ENCODE peak calls at places on chromosomes 7 and 10, in ten cellular contexts. One of them, this sample, is unnamed. For H3K4me1, the result is how much of the 10 kb centered on the place peaks cover.

GRCh38 chr7:146926833-146927232 is 810.2 kb downstream of the CNTNAP2 start:
- DNase-seq in A549: no peak
- DNase-seq in SK-N-SH: no peak
- DNase-seq in IMR-90: no peak
- DNase-seq in left ventricle myocardium inferior: no peak
- DNase-seq in Caco-2: no peak
- DNase-seq in heart left ventricle: no peak
- DNase-seq in uterus: no peak
- DNase-seq in fibroblast of lung: no peak
- DNase-seq in GM12878: no peak
- DNase-seq in this sample: no peak

GRCh38 chr10:124025638-124026336 is 67.6 kb downstream of the CHST15 start:
- DNase-seq in A549: no peak
- DNase-seq in SK-N-SH: peak
- DNase-seq in Caco-2: peak
- DNase-seq in IMR-90: no peak
- DNase-seq in fibroblast of lung: peak
- DNase-seq in heart left ventricle: no peak
- DNase-seq in GM12878: no peak
- DNase-seq in uterus: no peak
- DNase-seq in left ventricle myocardium inferior: no peak
- DNase-seq in this sample: no peak

GRCh38 chr7:83835424-83835823 is 186.5 kb upstream of the SEMA3E start:
- DNase-seq in uterus: no peak
- DNase-seq in GM12878: no peak
- DNase-seq in A549: no peak
- DNase-seq in SK-N-SH: no peak
- DNase-seq in heart left ventricle: no peak
- DNase-seq in fibroblast of lung: peak
- DNase-seq in IMR-90: no peak
- DNase-seq in Caco-2: no peak
- DNase-seq in left ventricle myocardium inferior: no peak
- DNase-seq in this sample: no peak

GRCh38 chr7:121873795-121874194 is 834 bp downstream of the PTPRZ1 start:
- DNase-seq in A549: no peak
- DNase-seq in GM12878: no peak
- DNase-seq in Caco-2: no peak
- DNase-seq in left ventricle myocardium inferior: no peak
- DNase-seq in IMR-90: no peak
- DNase-seq in fibroblast of lung: no peak
- DNase-seq in SK-N-SH: no peak
- DNase-seq in uterus: no peak
- DNase-seq in heart left ventricle: no peak
- DNase-seq in this sample: no peak

GRCh38 chr7:23471090-23471859 is 984 bp upstream of the IGF2BP3 start:
- DNase-seq in GM12878: no peak
- DNase-seq in Caco-2: peak
- DNase-seq in IMR-90: peak
- DNase-seq in heart left ventricle: no peak
- DNase-seq in left ventricle myocardium inferior: no peak
- DNase-seq in A549: peak
- DNase-seq in uterus: no peak
- DNase-seq in fibroblast of lung: peak
- DNase-seq in SK-N-SH: peak
- DNase-seq in this sample: no peak

GRCh38 chr7:134828361-134828760 is 48.9 kb downstream of the CALD1 start:
- DNase-seq in A549: no peak
- DNase-seq in heart left ventricle: no peak
- DNase-seq in SK-N-SH: no peak
- DNase-seq in left ventricle myocardium inferior: no peak
- DNase-seq in IMR-90: peak
- DNase-seq in uterus: no peak
- DNase-seq in GM12878: no peak
- DNase-seq in Caco-2: no peak
- DNase-seq in fibroblast of lung: peak
- DNase-seq in this sample: no peak

GRCh38 chr10:5293691-5294550 is 70.8 kb upstream of the UCN3 start:
- DNase-seq in SK-N-SH: peak
- DNase-seq in IMR-90: peak
- DNase-seq in GM12878: no peak
- DNase-seq in Caco-2: peak
- DNase-seq in heart left ventricle: peak
- DNase-seq in A549: peak
- DNase-seq in left ventricle myocardium inferior: peak
- DNase-seq in uterus: no peak
- DNase-seq in fibroblast of lung: peak
- DNase-seq in this sample: no peak

GRCh38 chr7:100546129-100546867 is 7.3 kb downstream of the AGFG2 start:
- DNase-seq in fibroblast of lung: peak
- DNase-seq in A549: peak
- DNase-seq in left ventricle myocardium inferior: no peak
- DNase-seq in heart left ventricle: no peak
- DNase-seq in Caco-2: no peak
- DNase-seq in GM12878: no peak
- DNase-seq in IMR-90: no peak
- DNase-seq in SK-N-SH: no peak
- DNase-seq in uterus: no peak
- DNase-seq in this sample: no peak

GRCh38 chr7:137757146-137757925 is 89.4 kb downstream of the DGKI start:
- DNase-seq in IMR-90: peak
- DNase-seq in left ventricle myocardium inferior: no peak
- DNase-seq in A549: no peak
- DNase-seq in GM12878: no peak
- DNase-seq in Caco-2: no peak
- DNase-seq in uterus: no peak
- DNase-seq in heart left ventricle: no peak
- DNase-seq in fibroblast of lung: peak
- DNase-seq in SK-N-SH: no peak
- DNase-seq in this sample: no peak

GRCh38 chr10:26637521-26638275 is 59.8 kb upstream of the PDSS1 start:
- DNase-seq in SK-N-SH: no peak
- DNase-seq in Caco-2: no peak
- DNase-seq in A549: no peak
- DNase-seq in left ventricle myocardium inferior: no peak
- DNase-seq in heart left ventricle: no peak
- DNase-seq in fibroblast of lung: no peak
- DNase-seq in GM12878: no peak
- DNase-seq in IMR-90: no peak
- DNase-seq in uterus: no peak
- DNase-seq in this sample: no peak

DNA sequence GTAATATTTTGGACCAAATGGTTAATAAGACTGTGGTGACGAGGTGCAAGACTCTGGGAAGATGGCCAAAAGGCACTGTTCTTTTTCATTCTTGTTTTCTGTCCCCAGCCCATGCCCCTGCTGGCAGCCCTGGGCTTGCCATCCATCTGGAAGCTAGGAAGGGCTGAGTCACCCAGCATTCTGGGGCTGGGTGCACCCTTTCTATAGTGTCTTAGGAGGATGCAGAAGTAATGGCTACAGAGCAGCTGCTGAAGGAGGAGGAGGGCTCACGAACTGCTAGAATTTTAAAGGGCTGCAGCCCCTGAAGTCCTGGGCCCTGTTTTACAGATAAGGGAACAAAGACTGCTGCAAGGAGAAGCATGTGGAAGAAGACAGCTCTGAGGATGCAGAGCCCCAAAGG is 42.8 kb upstream of the ZNF32 start:
- DNase-seq in GM12878: no peak
- DNase-seq in heart left ventricle: peak
- DNase-seq in A549: no peak
- DNase-seq in SK-N-SH: no peak
- DNase-seq in IMR-90: peak
- DNase-seq in Caco-2: no peak
- DNase-seq in fibroblast of lung: peak
- DNase-seq in uterus: no peak
- DNase-seq in left ventricle myocardium inferior: no peak
- DNase-seq in this sample: no peak
- TF ChIP-seq CTCF in GM12878: no peak
- TF ChIP-seq CTCF in heart left ventricle: no peak
- TF ChIP-seq CTCF in A549: no peak
- TF ChIP-seq CTCF in SK-N-SH: peak
- TF ChIP-seq CTCF in IMR-90: no peak
- TF ChIP-seq CTCF in Caco-2: no peak
- TF ChIP-seq CTCF in fibroblast of lung: no peak
- TF ChIP-seq CTCF in uterus: no peak
- TF ChIP-seq CTCF in left ventricle myocardium inferior: no peak
- TF ChIP-seq CTCF in this sample: no peak

GRCh38 chr7:112520787-112521186 is 40.0 kb downstream of the LSMEM1 start:
- DNase-seq in A549: no peak
- DNase-seq in Caco-2: no peak
- DNase-seq in left ventricle myocardium inferior: no peak
- DNase-seq in IMR-90: no peak
- DNase-seq in fibroblast of lung: no peak
- DNase-seq in heart left ventricle: no peak
- DNase-seq in uterus: no peak
- DNase-seq in SK-N-SH: no peak
- DNase-seq in GM12878: no peak
- DNase-seq in this sample: no peak
- H3K4me1 ChIP-seq in A549: under half
- H3K4me1 ChIP-seq in Caco-2: under half
- H3K4me1 ChIP-seq in left ventricle myocardium inferior: under half
- H3K4me1 ChIP-seq in IMR-90: under half
- H3K4me1 ChIP-seq in fibroblast of lung: under half
- H3K4me1 ChIP-seq in heart left ventricle: under half
- H3K4me1 ChIP-seq in uterus: under half
- H3K4me1 ChIP-seq in SK-N-SH: under half
- H3K4me1 ChIP-seq in GM12878: under half
- H3K4me1 ChIP-seq in this sample: under half

GRCh38 chr10:69883256-69883655 is 81.5 kb downstream of the COL13A1 start:
- DNase-seq in left ventricle myocardium inferior: no peak
- DNase-seq in uterus: no peak
- DNase-seq in Caco-2: peak
- DNase-seq in GM12878: no peak
- DNase-seq in A549: peak
- DNase-seq in SK-N-SH: no peak
- DNase-seq in IMR-90: no peak
- DNase-seq in heart left ventricle: no peak
- DNase-seq in fibroblast of lung: no peak
- DNase-seq in this sample: no peak
- TF ChIP-seq CTCF in left ventricle myocardium inferior: no peak
- TF ChIP-seq CTCF in uterus: no peak
- TF ChIP-seq CTCF in Caco-2: peak
- TF ChIP-seq CTCF in GM12878: peak
- TF ChIP-seq CTCF in A549: no peak
- TF ChIP-seq CTCF in SK-N-SH: no peak
- TF ChIP-seq CTCF in IMR-90: no peak
- TF ChIP-seq CTCF in heart left ventricle: no peak
- TF ChIP-seq CTCF in fibroblast of lung: no peak
- TF ChIP-seq CTCF in this sample: no peak

GRCh38 chr10:74835963-74836362 is 9.6 kb downstream of the KAT6B start:
- DNase-seq in GM12878: no peak
- DNase-seq in heart left ventricle: no peak
- DNase-seq in SK-N-SH: no peak
- DNase-seq in uterus: no peak
- DNase-seq in fibroblast of lung: no peak
- DNase-seq in IMR-90: no peak
- DNase-seq in A549: no peak
- DNase-seq in left ventricle myocardium inferior: no peak
- DNase-seq in Caco-2: no peak
- DNase-seq in this sample: no peak
- H3K4me1 ChIP-seq in GM12878: under half
- H3K4me1 ChIP-seq in heart left ventricle: half or more
- H3K4me1 ChIP-seq in SK-N-SH: under half
- H3K4me1 ChIP-seq in uterus: under half
- H3K4me1 ChIP-seq in fibroblast of lung: under half
- H3K4me1 ChIP-seq in IMR-90: under half
- H3K4me1 ChIP-seq in A549: under half
- H3K4me1 ChIP-seq in left ventricle myocardium inferior: half or more
- H3K4me1 ChIP-seq in Caco-2: under half
- H3K4me1 ChIP-seq in this sample: half or more

This sample was measured in right atrium auricular region.